ENCODE peak calls at places on chromosomes 7 and 10, in eight cellular contexts. B, N, D, R, K, L, S and T are unnamed samples.

GRCh38 chr7:101216001-101216859 is 1.2 kb downstream of the PLOD3 start:
- DNase-seq in B (no peak), N (no peak), D (no peak), R (peak; percentile 31), K (no peak), L (no peak), S (peak; percentile 26), T (no peak)

GRCh38 chr10:17023386-17024298 is 106.0 kb downstream of the CUBN start:
- DNase-seq in B (peak; percentile 37), N (no peak), D (peak; percentile 68), R (peak; percentile 56), K (no peak), L (peak; percentile 75), S (peak; percentile 96), T (no peak)

GRCh38 chr10:42876476-42876875 is 93.9 kb downstream of the BMS1 start:
- DNase-seq in B (no peak), N (no peak), D (no peak), R (no peak), K (no peak), L (no peak), S (no peak), T (no peak)

GRCh38 chr7:112981966-112982365 is 104.7 kb downstream of the GPR85 start:
- DNase-seq in B (no peak), N (no peak), D (no peak), R (no peak), K (no peak), L (no peak), S (no peak), T (no peak)

GRCh38 chr10:22369433-22370072 is 24.3 kb downstream of the SPAG6 start:
- DNase-seq in B (no peak), N (no peak), D (no peak), R (no peak), K (no peak), L (peak; percentile 20), S (peak; percentile 6), T (no peak)

GRCh38 chr10:34589275-34589674 is 225.8 kb downstream of the PARD3 start:
- DNase-seq in B (no peak), N (no peak), D (no peak), R (no peak), K (no peak), L (no peak), S (no peak), T (no peak)

GRCh38 chr10:117615649-117616048 is 73.1 kb downstream of the EMX2 start:
- DNase-seq in B (no peak), N (no peak), D (no peak), R (no peak), K (no peak), L (no peak), S (no peak), T (no peak)

GRCh38 chr10:132363376-132363775 is 31.4 kb downstream of the LRRC27 start:
- DNase-seq in B (no peak), N (no peak), D (no peak), R (no peak), K (peak; percentile 59), L (no peak), S (no peak), T (no peak)

GRCh38 chr10:44908071-44908709 is 2.9 kb upstream of the TMEM72 start:
- DNase-seq in B (peak; percentile 67), N (no peak), D (no peak), R (peak; percentile 85), K (no peak), L (no peak), S (peak; percentile 21), T (no peak)

GRCh38 chr7:102432476-102433318 is 678 bp upstream of the ORAI2 start:
- DNase-seq in B (peak; percentile 33), N (no peak), D (no peak), R (peak; percentile 20), K (no peak), L (no peak), S (no peak), T (no peak)

GRCh38 chr10:78255796-78256638 is 222.4 kb downstream of the RPS24 start:
- DNase-seq in B (no peak), N (no peak), D (peak; percentile 42), R (peak; percentile 67), K (no peak), L (peak; percentile 98), S (peak; percentile 98), T (no peak)

GRCh38 chr7:72048420-72048819 is 363.7 kb downstream of the CALN1 start:
- DNase-seq in B (no peak), N (no peak), D (no peak), R (no peak), K (no peak), L (no peak), S (no peak), T (no peak)